ENCODE peak calls at places on chromosomes 3 and 15, in four cellular contexts. A, H, I and J are unnamed samples.

GRCh38 chr3:190017575-190018288 is 103.0 kb downstream of the P3H2 start:
- DNase-seq in A (no peak), H (no peak), I (peak; percentile 84), J (peak; percentile 83)

GRCh38 chr3:49158108-49158709 is 7.9 kb downstream of the CCDC71 start:
- DNase-seq in A (no peak), H (peak; percentile 32), I (no peak), J (peak; percentile 16)

GRCh38 chr15:71575474-71576045 is 234.8 kb upstream of the NR2E3 start:
- DNase-seq in A (no peak), H (no peak), I (peak; percentile 24), J (peak; percentile 43)

GRCh38 chr3:14319654-14320182 is 82.7 kb upstream of the SLC6A6 start:
- DNase-seq in A (no peak), H (no peak), I (peak; percentile 76), J (peak; percentile 59)

GRCh38 chr3:115615001-115615447 is 8.3 kb upstream of the GAP43 start:
- DNase-seq in A (no peak), H (no peak), I (no peak), J (peak; percentile 25)

GRCh38 chr3:99651561-99651960 is 13.2 kb downstream of the COL8A1 start:
- DNase-seq in A (no peak), H (no peak), I (peak; percentile 77), J (peak; percentile 61)

GRCh38 chr15:32840481-32841245 is 122.9 kb downstream of the GREM1 start:
- DNase-seq in A (no peak), H (no peak), I (no peak), J (peak; percentile 84)

GRCh38 chr3:144491333-144491732 is 519.7 kb downstream of the DIPK2A start:
- DNase-seq in A (no peak), H (no peak), I (no peak), J (no peak)

GRCh38 chr15:85751731-85752421 is 42.8 kb downstream of the KLHL25 start:
- DNase-seq in A (no peak), H (no peak), I (no peak), J (no peak)

GRCh38 chr3:32500880-32501784 is 1.5 kb downstream of the CMTM6 start:
- DNase-seq in A (no peak), H (no peak), I (no peak), J (no peak)

GRCh38 chr3:96619475-96619874 is 194.9 kb upstream of the EPHA6 start:
- DNase-seq in A (no peak), H (no peak), I (no peak), J (no peak)

GRCh38 chr15:97976766-97977503 is 16.4 kb downstream of the ARRDC4 start:
- DNase-seq in A (no peak), H (no peak), I (no peak), J (no peak)

GRCh38 chr15:39944711-39945110 is 10.8 kb downstream of the EIF2AK4 start:
- DNase-seq in A (no peak), H (no peak), I (no peak), J (peak; percentile 98)

GRCh38 chr3:99938270-99938955 is 120.8 kb downstream of the CMSS1 start:
- DNase-seq in A (no peak), H (no peak), I (peak; percentile 41), J (peak; percentile 67)

GRCh38 chr3:196197524-196197923 is 13.7 kb downstream of the ZDHHC19 start:
- DNase-seq in A (no peak), H (no peak), I (no peak), J (no peak)

GRCh38 chr3:150096700-150097587 is 126.2 kb upstream of the PFN2 start:
- DNase-seq in A (no peak), H (no peak), I (no peak), J (no peak)

GRCh38 chr3:153572654-153573053 is 410.6 kb downstream of the RAP2B start:
- DNase-seq in A (no peak), H (no peak), I (no peak), J (no peak)

GRCh38 chr15:77030042-77030927 is 35.4 kb downstream of the PSTPIP1 start:
- DNase-seq in A (no peak), H (no peak), I (no peak), J (no peak)

GRCh38 chr3:131020122-131020693 is 6.4 kb downstream of the ASTE1 start:
- DNase-seq in A (no peak), H (no peak), I (no peak), J (no peak)

GRCh38 chr3:138950006-138950644 is 3.1 kb downstream of the FOXL2NB start:
- DNase-seq in A (no peak), H (no peak), I (no peak), J (no peak)

GRCh38 chr3:182533394-182533793 is 259.9 kb upstream of the ATP11B start:
- DNase-seq in A (no peak), H (no peak), I (peak; percentile 8), J (no peak)

GRCh38 chr3:176814252-176814651 is 383.0 kb downstream of the TBL1XR1 start:
- DNase-seq in A (peak; percentile 38), H (no peak), I (peak; percentile 39), J (peak; percentile 5)

GRCh38 chr3:185316740-185317407 is 46.1 kb upstream of the MAP3K13 start:
- DNase-seq in A (no peak), H (no peak), I (peak; percentile 70), J (peak; percentile 85)

GRCh38 chr15:64901914-64902313 is 9.8 kb upstream of the ANKDD1A start:
- DNase-seq in A (no peak), H (no peak), I (no peak), J (no peak)

GRCh38 chr3:106337116-106337515 is 468.3 kb upstream of the CBLB start:
- DNase-seq in A (no peak), H (no peak), I (no peak), J (no peak)

GRCh38 chr3:78258798-78259197 is 1218.9 kb downstream of the ROBO2 start:
- DNase-seq in A (no peak), H (no peak), I (no peak), J (peak; percentile 88)

GRCh38 chr3:133282239-133282638 is 117.6 kb upstream of the BFSP2 start:
- DNase-seq in A (no peak), H (no peak), I (no peak), J (no peak)

GRCh38 chr3:45078910-45079522 is 52.9 kb downstream of the CLEC3B start:
- DNase-seq in A (no peak), H (no peak), I (no peak), J (peak; percentile 70)

GRCh38 chr15:98896802-98897732 is 110.5 kb downstream of the PGPEP1L start:
- DNase-seq in A (no peak), H (no peak), I (peak; percentile 95), J (peak; percentile 100)

GRCh38 chr15:30906366-30906765 is 2.7 kb downstream of the FAN1 start:
- DNase-seq in A (no peak), H (no peak), I (no peak), J (no peak)

GRCh38 chr15:89458440-89458839 is 37.9 kb downstream of the RHCG start:
- DNase-seq in A (no peak), H (no peak), I (no peak), J (no peak)

GRCh38 chr15:44663410-44664272 is at the start of gene SPG11:
- DNase-seq in A (peak; percentile 98), H (peak; percentile 92), I (peak; percentile 99), J (peak; percentile 99)

GRCh38 chr3:107916166-107916565 is 174.7 kb downstream of the CD47 start:
- DNase-seq in A (no peak), H (no peak), I (no peak), J (no peak)

GRCh38 chr3:156554842-156555687 is at the start of gene SSR3:
- DNase-seq in A (peak; percentile 99), H (peak; percentile 97), I (peak; percentile 99), J (peak; percentile 100)

GRCh38 chr15:32998979-32999677 is 195.4 kb downstream of the FMN1 start:
- DNase-seq in A (peak; percentile 49), H (no peak), I (no peak), J (peak; percentile 91)

DNA sequence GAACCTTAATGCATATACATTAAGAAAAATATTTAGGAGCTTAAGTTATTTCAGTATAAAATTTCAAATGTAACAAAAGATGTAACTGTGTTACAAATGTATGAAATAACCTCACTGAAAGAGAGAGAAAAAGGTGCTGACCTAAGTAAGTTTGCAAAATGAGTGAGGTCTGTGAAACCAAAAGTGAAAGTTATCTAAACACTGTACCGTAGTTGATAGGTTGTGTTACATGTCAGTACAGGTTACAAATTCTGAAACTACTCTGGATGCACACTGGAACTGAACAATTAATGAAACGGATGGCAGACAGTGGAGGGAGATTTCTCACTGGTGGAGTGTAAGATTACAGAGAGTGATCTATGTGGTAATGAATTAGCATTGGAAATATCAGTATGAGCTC is 420.7 kb downstream of the ZNF385D start:
- DNase-seq in A (no peak), H (no peak), I (no peak), J (peak; percentile 31)
- H3K4me3 ChIP-seq in A (peak overlapping the region; percentile 34), H (no peak overlapping the region), I (no peak overlapping the region), J (peak overlapping the region; percentile 28)

GRCh38 chr3:72165337-72165736 is 380.4 kb upstream of the PROK2 start:
- DNase-seq in A (no peak), H (no peak), I (no peak), J (peak; percentile 76)
- H3K4me3 ChIP-seq in A (no peak overlapping the region), H (no peak overlapping the region), I (no peak overlapping the region), J (no peak overlapping the region)

GRCh38 chr3:129592362-129593150 is 13.9 kb downstream of the PLXND1 start:
- DNase-seq in A (peak; percentile 85), H (no peak), I (peak; percentile 68), J (peak; percentile 26)
- H3K4me3 ChIP-seq in A (peak overlapping the region; percentile 49), H (no peak overlapping the region), I (no peak overlapping the region), J (no peak overlapping the region)

GRCh38 chr15:101469520-101470288 is 19.8 kb downstream of the PCSK6 start:
- DNase-seq in A (no peak), H (no peak), I (no peak), J (peak; percentile 11)
- H3K4me3 ChIP-seq in A (peak overlapping the region; percentile 39), H (no peak overlapping the region), I (no peak overlapping the region), J (no peak overlapping the region)